ENCODE peak calls at places on chromosome 9, in four cellular contexts. S is coronary artery, T is right atrium auricular region, W is IMR-90. D is an unnamed sample.

GRCh38 chr9:126173401-126173800 is 153.2 kb upstream of the MVB12B start:
- DNase-seq in S (no peak), T (no peak), W (no peak), D (no peak)

GRCh38 chr9:120443489-120443888 is 136.5 kb downstream of the CDK5RAP2 start:
- DNase-seq in S (no peak), T (no peak), W (peak), D (no peak)

GRCh38 chr9:96156151-96156550 is 145.8 kb downstream of the HSD17B3 start:
- DNase-seq in S (no peak), T (no peak), W (no peak), D (no peak)

GRCh38 chr9:134720136-134720753 is 78.6 kb downstream of the COL5A1 start:
- DNase-seq in S (no peak), T (no peak), W (no peak), D (no peak)

GRCh38 chr9:85055506-85056202 is 386.1 kb downstream of the NTRK2 start:
- DNase-seq in S (no peak), T (no peak), W (no peak), D (no peak)

GRCh38 chr9:2928386-2928785 is 84.5 kb upstream of the PUM3 start:
- DNase-seq in S (no peak), T (no peak), W (no peak), D (no peak)

GRCh38 chr9:34636791-34637355 is 714 bp downstream of the SIGMAR1 start:
- DNase-seq in S (no peak), T (no peak), W (peak), D (no peak)

GRCh38 chr9:87766697-87767096 is 40.8 kb downstream of the CTSL start:
- DNase-seq in S (no peak), T (no peak), W (no peak), D (peak)

GRCh38 chr9:10252174-10252573 is 360.6 kb downstream of the PTPRD start:
- DNase-seq in S (no peak), T (no peak), W (no peak), D (no peak)

GRCh38 chr9:132238992-132239391 is 77.1 kb downstream of the NTNG2 start:
- DNase-seq in S (no peak), T (no peak), W (no peak), D (no peak)

GRCh38 chr9:27157086-27157485 is 48.1 kb downstream of the TEK start:
- DNase-seq in S (no peak), T (no peak), W (no peak), D (no peak)

GRCh38 chr9:42388846-42389245 is 205.4 kb downstream of the SPATA31A6 start:
- DNase-seq in S (no peak), T (no peak), W (no peak), D (no peak)

GRCh38 chr9:130042406-130042930 is 521 bp downstream of the FNBP1 start:
- DNase-seq in S (peak), T (no peak), W (no peak), D (peak)

GRCh38 chr9:35258665-35259474 is 97.1 kb downstream of the UNC13B start:
- DNase-seq in S (peak), T (peak), W (peak), D (peak)

GRCh38 chr9:89052470-89053097 is 61.3 kb downstream of the S1PR3 start:
- DNase-seq in S (no peak), T (peak), W (no peak), D (no peak)

GRCh38 chr9:126131066-126132010 is 195.3 kb upstream of the MVB12B start:
- DNase-seq in S (peak), T (peak), W (no peak), D (no peak)

GRCh38 chr9:112252194-112252593 is 77.1 kb upstream of the SUSD1 start:
- DNase-seq in S (no peak), T (no peak), W (no peak), D (no peak)

GRCh38 chr9:36714161-36714560 is 141.5 kb downstream of the MELK start:
- DNase-seq in S (peak), T (no peak), W (no peak), D (no peak)

GRCh38 chr9:112831281-112831851 is 59.3 kb downstream of the SLC46A2 start:
- DNase-seq in S (no peak), T (peak), W (no peak), D (no peak)

GRCh38 chr9:108668191-108668940 is 187.4 kb downstream of the ACTL7B start:
- DNase-seq in S (no peak), T (peak), W (no peak), D (no peak)

GRCh38 chr9:121731090-121731489 is 79.7 kb downstream of the DAB2IP start:
- DNase-seq in S (no peak), T (no peak), W (no peak), D (no peak)

GRCh38 chr9:70420267-70421019 is 6.0 kb upstream of the KLF9 start:
- DNase-seq in S (peak), T (peak), W (peak), D (peak)

GRCh38 chr9:70419546-70420266 is 5.2 kb upstream of the KLF9 start:
- DNase-seq in S (peak), T (peak), W (peak), D (peak)

GRCh38 chr9:70422371-70423043 is 8.1 kb upstream of the KLF9 start:
- DNase-seq in S (no peak), T (no peak), W (no peak), D (no peak)

GRCh38 chr9:70421272-70422180 is 7.1 kb upstream of the KLF9 start:
- DNase-seq in S (no peak), T (no peak), W (peak), D (peak)

DNA sequence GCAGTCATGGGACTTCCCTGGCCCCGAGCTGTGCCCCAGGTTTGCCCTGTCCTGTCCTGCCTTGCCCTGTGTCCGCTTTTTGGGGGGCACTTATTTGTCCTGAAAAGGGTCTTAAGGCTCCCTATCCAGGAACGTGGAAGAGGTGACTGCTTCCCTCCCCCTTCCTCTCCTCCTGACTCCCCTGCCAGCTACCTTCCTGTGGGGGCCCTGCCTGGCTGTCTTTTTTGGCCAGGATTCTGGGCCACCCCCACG is 6.5 kb upstream of the KLF9 start:
- DNase-seq in S (no peak), T (no peak), W (no peak), D (no peak)
- H3K4me3 ChIP-seq in S (peak), T (peak), W (no peak), D (peak)

GRCh38 chr9:124504530-124505005 is 2.6 kb downstream of the NR5A1 start:
- DNase-seq in S (no peak), T (no peak), W (no peak), D (peak)
- H3K4me3 ChIP-seq in S (peak), T (peak), W (no peak), D (peak)

GRCh38 chr9:93346240-93347112 is 105.0 kb upstream of the FAM120A start:
- DNase-seq in S (no peak), T (no peak), W (no peak), D (peak)
- H3K4me3 ChIP-seq in S (peak), T (peak), W (no peak), D (peak)

GRCh38 chr9:79756414-79756813 is 184.6 kb downstream of the TLE4 start:
- DNase-seq in S (no peak), T (no peak), W (no peak), D (no peak)
- H3K4me3 ChIP-seq in S (no peak), T (no peak), W (no peak), D (no peak)

DNA sequence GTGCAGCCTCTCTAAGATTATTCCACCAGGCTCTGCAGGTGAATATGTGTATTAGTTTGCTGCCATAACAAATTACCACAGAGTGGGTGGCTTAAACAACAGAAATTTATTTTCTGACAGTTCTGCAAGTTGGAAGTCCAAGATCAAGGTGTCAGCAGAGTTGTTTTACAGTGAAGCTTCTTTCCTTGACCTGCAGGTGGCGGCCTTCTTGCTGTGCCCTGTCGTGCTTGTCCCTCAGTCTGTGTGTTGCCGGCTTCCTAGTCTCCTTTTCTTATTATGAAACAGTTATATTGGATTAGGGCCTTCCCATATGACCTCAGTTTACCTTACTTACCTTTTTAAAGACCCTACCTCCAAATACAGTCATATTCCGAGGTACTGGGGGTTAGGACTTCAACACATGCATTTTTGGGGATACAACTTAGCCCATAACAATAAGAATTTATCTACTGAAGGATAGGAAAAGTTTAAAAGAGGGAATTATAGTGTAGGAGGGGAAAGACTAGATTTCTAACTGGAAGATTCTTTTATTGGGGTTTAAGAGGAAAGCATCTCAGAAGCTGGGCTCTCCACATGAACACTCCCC is 97.4 kb downstream of the OSTF1 start:
- DNase-seq in S (no peak), T (no peak), W (no peak), D (peak)
- H3K4me3 ChIP-seq in S (no peak), T (no peak), W (no peak), D (no peak)

GRCh38 chr9:116155700-116156045 is 2.1 kb downstream of the PAPPA start:
- DNase-seq in S (no peak), T (no peak), W (peak), D (peak)
- H3K4me3 ChIP-seq in S (peak), T (peak), W (peak), D (peak)

DNA sequence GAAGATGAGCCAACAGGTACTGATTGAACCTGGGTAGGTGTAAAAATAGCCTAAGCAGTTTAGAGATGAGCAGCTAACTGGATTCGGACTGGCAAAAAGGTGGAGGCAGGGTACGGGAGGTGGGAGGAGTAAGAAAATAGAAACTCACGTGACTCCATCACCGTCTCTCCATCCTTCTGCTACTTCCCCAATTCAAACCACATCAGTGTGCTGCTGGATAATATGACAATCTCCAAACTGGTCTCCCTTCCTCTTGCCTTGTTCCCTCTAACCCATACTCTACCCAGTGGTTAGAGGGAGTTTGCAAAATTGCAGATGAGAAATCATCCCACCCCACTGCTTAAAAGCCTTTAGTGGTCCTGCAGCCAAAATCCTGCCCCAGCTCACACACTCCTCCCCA is 42.7 kb downstream of the RIGI start:
- DNase-seq in S (no peak), T (no peak), W (no peak), D (no peak)
- H3K4me3 ChIP-seq in S (no peak), T (no peak), W (no peak), D (no peak)

GRCh38 chr9:83979812-83980394 is at the start of gene HNRNPK:
- DNase-seq in S (peak), T (peak), W (peak), D (peak)

GRCh38 chr9:83980395-83981125 is at the start of gene RMI1:
- DNase-seq in S (peak), T (peak), W (peak), D (peak)

GRCh38 chr9:83978992-83979811 is 813 bp downstream of the HNRNPK start:
- DNase-seq in S (peak), T (peak), W (peak), D (peak)

GRCh38 chr9:83976372-83976771 is 3.6 kb downstream of the HNRNPK start:
- DNase-seq in S (no peak), T (no peak), W (no peak), D (no peak)

DNA sequence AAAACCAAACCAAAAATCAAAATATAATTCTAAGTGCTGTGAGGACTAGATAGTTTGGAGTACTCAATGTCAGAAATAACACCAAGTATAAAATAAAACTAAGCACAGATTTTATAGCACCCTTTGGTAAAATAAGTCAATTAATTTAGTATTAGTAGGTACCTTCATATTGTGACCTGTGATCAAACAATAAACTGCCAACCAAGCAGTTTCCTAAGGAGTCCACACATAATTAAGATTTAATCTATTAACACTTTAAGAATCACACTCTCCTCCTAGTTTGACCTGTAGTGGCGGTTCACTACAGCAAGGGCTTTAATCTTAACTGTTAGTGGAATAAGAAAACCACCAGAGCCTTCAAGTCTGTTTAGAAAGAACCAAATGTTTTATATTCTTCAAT is 2.8 kb downstream of the HNRNPK start:
- DNase-seq in S (no peak), T (no peak), W (no peak), D (no peak)
- H3K4me3 ChIP-seq in S (peak), T (peak), W (no peak), D (peak)

GRCh38 chr9:113886003-113886324 is 9.9 kb downstream of the ZNF618 start:
- DNase-seq in S (no peak), T (no peak), W (peak), D (no peak)
- H3K4me3 ChIP-seq in S (peak), T (peak), W (no peak), D (no peak)